ENCODE peak calls at places on chromosomes 12 and 14, in six cellular contexts. R, A, M, D, K and T are unnamed samples.

GRCh38 chr12:73106296-73106695 is 834.1 kb downstream of the TRHDE start:
- DNase-seq in R (no peak), D (no peak), M (no peak), A (no peak), K (no peak), T (no peak)

GRCh38 chr12:104280703-104281458 is 22.7 kb upstream of the EID3 start:
- DNase-seq in K (peak), D (no peak), R (no peak), A (peak), M (peak), T (no peak)

GRCh38 chr14:44893535-44893934 is 68.2 kb downstream of the KLHL28 start:
- DNase-seq in D (no peak), R (no peak), K (no peak), M (no peak), A (no peak), T (no peak)

GRCh38 chr14:21257395-21258193 is 11.6 kb downstream of the HNRNPC start:
- DNase-seq in K (no peak), A (no peak), D (no peak), M (no peak), R (no peak), T (no peak)

GRCh38 chr12:93347054-93347786 is 30.5 kb upstream of the NUDT4 start:
- DNase-seq in A (no peak), K (no peak), R (no peak), D (no peak), M (no peak), T (no peak)

GRCh38 chr14:54428527-54428926 is 12.6 kb downstream of the CNIH1 start:
- DNase-seq in M (no peak), D (no peak), R (no peak), A (no peak), K (no peak), T (no peak)

GRCh38 chr14:54784657-54785056 is 118.0 kb downstream of the GCH1 start:
- DNase-seq in M (no peak), A (no peak), R (no peak), K (no peak), D (no peak), T (no peak)

GRCh38 chr12:52271157-52271556 is 3.3 kb upstream of the KRT86 start:
- DNase-seq in R (no peak), M (no peak), K (no peak), D (peak), A (peak), T (no peak)

GRCh38 chr14:100782516-100783320 is 43.2 kb upstream of the MEG3 start:
- DNase-seq in R (no peak), K (no peak), A (no peak), M (no peak), D (no peak), T (no peak)

GRCh38 chr14:104368751-104369100 is 210.8 kb upstream of the C14orf180 start:
- DNase-seq in K (no peak), R (no peak), A (no peak), M (no peak), D (no peak), T (no peak)

GRCh38 chr12:46785413-46785812 is 40.4 kb downstream of the SLC38A4 start:
- DNase-seq in A (no peak), K (no peak), R (no peak), D (no peak), M (no peak), T (no peak)

GRCh38 chr12:123064885-123065619 is 84.6 kb downstream of the ARL6IP4 start:
- DNase-seq in D (no peak), M (no peak), K (no peak), A (no peak), R (no peak), T (no peak)

GRCh38 chr12:14510574-14510973 is 57.1 kb downstream of the PLBD1 start:
- DNase-seq in K (no peak), A (no peak), R (no peak), M (no peak), D (no peak), T (no peak)

GRCh38 chr12:583251-583869 is 79.9 kb downstream of the NINJ2 start:
- DNase-seq in D (no peak), A (no peak), M (no peak), K (no peak), R (no peak), T (no peak)

GRCh38 chr12:10130042-10130441 is at the start of gene CLEC7A:
- DNase-seq in M (no peak), R (no peak), A (no peak), K (no peak), D (peak), T (no peak)

GRCh38 chr14:29310210-29310609 is 543.6 kb downstream of the FOXG1 start:
- DNase-seq in R (no peak), D (no peak), M (no peak), K (no peak), A (no peak), T (no peak)

GRCh38 chr12:47812797-47813490 is 6.8 kb downstream of the HDAC7 start:
- DNase-seq in K (peak), D (peak), M (peak), A (peak), R (peak), T (peak)

GRCh38 chr12:92786045-92786444 is 83.3 kb downstream of the PLEKHG7 start:
- DNase-seq in M (no peak), A (peak), D (no peak), K (no peak), R (no peak), T (no peak)

GRCh38 chr12:16307843-16308475 is 30.5 kb upstream of the SLC15A5 start:
- DNase-seq in R (no peak), D (peak), A (no peak), M (no peak), K (no peak), T (no peak)

GRCh38 chr14:104339829-104340228 is 201.4 kb downstream of the KIF26A start:
- DNase-seq in A (no peak), D (no peak), M (no peak), K (no peak), R (no peak), T (no peak)

GRCh38 chr14:46582826-46583225 is 68.8 kb downstream of the RPL10L start:
- DNase-seq in K (no peak), A (no peak), R (no peak), M (no peak), D (no peak), T (no peak)

GRCh38 chr12:53231859-53232640 is at the start of gene RARG:
- DNase-seq in M (peak), R (peak), A (no peak), K (peak), D (no peak), T (no peak)